ENCODE peak calls at places on chromosome X, in nine cellular contexts. Z, R, Y, X, U, F, M, V and G are unnamed samples.

GRCh38 chrX:25206761-25207160 is 191.0 kb upstream of the ARX start:
- DNase-seq in Z (no peak), R (no peak), Y (no peak), X (no peak), U (no peak), F (no peak), M (no peak), V (peak; percentile 17), G (no peak)

GRCh38 chrX:97547873-97548578 is 664.3 kb downstream of the RPA4 start:
- DNase-seq in Z (no peak), R (no peak), Y (no peak), X (no peak), U (peak; percentile 2), F (no peak), M (no peak), V (peak; percentile 39), G (no peak)

GRCh38 chrX:111168314-111168713 is 72.3 kb downstream of the PAK3 start:
- DNase-seq in Z (no peak), R (no peak), Y (peak; percentile 18), X (no peak), U (no peak), F (no peak), M (no peak), V (peak; percentile 0), G (no peak)

GRCh38 chrX:151722241-151722846 is 6.5 kb downstream of the FATE1 start:
- DNase-seq in Z (peak; percentile 37), R (peak; percentile 35), Y (no peak), X (peak; percentile 48), U (peak; percentile 2), F (no peak), M (no peak), V (no peak), G (no peak)

GRCh38 chrX:149060921-149061320 is 444.2 kb downstream of the IDS start:
- DNase-seq in Z (no peak), R (no peak), Y (no peak), X (no peak), U (no peak), F (no peak), M (no peak), V (no peak), G (no peak)

GRCh38 chrX:39592776-39593175 is 505.0 kb downstream of the BCOR start:
- DNase-seq in Z (no peak), R (no peak), Y (no peak), X (no peak), U (no peak), F (no peak), M (no peak), V (no peak), G (no peak)

GRCh38 chrX:101071585-101071984 is 7.1 kb upstream of the TMEM35A start:
- DNase-seq in Z (no peak), R (no peak), Y (no peak), X (no peak), U (no peak), F (no peak), M (no peak), V (no peak), G (no peak)

GRCh38 chrX:64204252-64204651 is 1.3 kb downstream of the AMER1 start:
- DNase-seq in Z (peak; percentile 76), R (no peak), Y (peak; percentile 14), X (peak; percentile 49), U (no peak), F (peak; percentile 16), M (peak; percentile 11), V (peak; percentile 1), G (no peak)

GRCh38 chrX:121479406-121479805 is 432.0 kb downstream of the GLUD2 start:
- DNase-seq in Z (no peak), R (no peak), Y (no peak), X (no peak), U (no peak), F (no peak), M (no peak), V (no peak), G (no peak)

GRCh38 chrX:39497717-39498265 is 600.0 kb downstream of the BCOR start:
- DNase-seq in Z (no peak), R (peak; percentile 30), Y (no peak), X (no peak), U (no peak), F (no peak), M (no peak), V (no peak), G (no peak)

GRCh38 chrX:49059209-49060191 is 701 bp downstream of the CCDC120 start:
- DNase-seq in Z (no peak), R (no peak), Y (no peak), X (peak; percentile 58), U (no peak), F (no peak), M (no peak), V (no peak), G (no peak)

GRCh38 chrX:137354851-137355250 is 211.1 kb upstream of the ZIC3 start:
- DNase-seq in Z (no peak), R (no peak), Y (no peak), X (no peak), U (no peak), F (no peak), M (no peak), V (no peak), G (no peak)

GRCh38 chrX:137353404-137353803 is 212.5 kb upstream of the ZIC3 start:
- DNase-seq in Z (no peak), R (no peak), Y (no peak), X (no peak), U (no peak), F (no peak), M (no peak), V (no peak), G (no peak)

GRCh38 chrX:137352101-137352660 is 213.7 kb upstream of the ZIC3 start:
- DNase-seq in Z (no peak), R (no peak), Y (no peak), X (no peak), U (no peak), F (no peak), M (no peak), V (no peak), G (no peak)
- H3K4me3 ChIP-seq in Z (no peak overlapping the region), R (no peak overlapping the region), Y (no peak overlapping the region), X (no peak overlapping the region), U (no peak overlapping the region), F (no peak overlapping the region), M (no peak overlapping the region), V (no peak overlapping the region), G (no peak overlapping the region)

GRCh38 chrX:118495061-118495921 is at the start of gene DOCK11:
- DNase-seq in Z (peak; percentile 68), R (peak; percentile 83), Y (peak; percentile 61), X (peak; percentile 71), U (no peak), F (peak; percentile 82), M (peak; percentile 57), V (peak; percentile 76), G (peak; percentile 95)

GRCh38 chrX:118498351-118498750 is 2.7 kb downstream of the DOCK11 start:
- DNase-seq in Z (no peak), R (no peak), Y (no peak), X (no peak), U (no peak), F (no peak), M (no peak), V (no peak), G (no peak)

GRCh38 chrX:118497180-118497814 is 1.7 kb downstream of the DOCK11 start:
- DNase-seq in Z (no peak), R (no peak), Y (no peak), X (no peak), U (no peak), F (no peak), M (no peak), V (no peak), G (no peak)

GRCh38 chrX:118496763-118497079 is 1.1 kb downstream of the DOCK11 start:
- DNase-seq in Z (no peak), R (no peak), Y (no peak), X (no peak), U (no peak), F (no peak), M (no peak), V (no peak), G (no peak)

DNA sequence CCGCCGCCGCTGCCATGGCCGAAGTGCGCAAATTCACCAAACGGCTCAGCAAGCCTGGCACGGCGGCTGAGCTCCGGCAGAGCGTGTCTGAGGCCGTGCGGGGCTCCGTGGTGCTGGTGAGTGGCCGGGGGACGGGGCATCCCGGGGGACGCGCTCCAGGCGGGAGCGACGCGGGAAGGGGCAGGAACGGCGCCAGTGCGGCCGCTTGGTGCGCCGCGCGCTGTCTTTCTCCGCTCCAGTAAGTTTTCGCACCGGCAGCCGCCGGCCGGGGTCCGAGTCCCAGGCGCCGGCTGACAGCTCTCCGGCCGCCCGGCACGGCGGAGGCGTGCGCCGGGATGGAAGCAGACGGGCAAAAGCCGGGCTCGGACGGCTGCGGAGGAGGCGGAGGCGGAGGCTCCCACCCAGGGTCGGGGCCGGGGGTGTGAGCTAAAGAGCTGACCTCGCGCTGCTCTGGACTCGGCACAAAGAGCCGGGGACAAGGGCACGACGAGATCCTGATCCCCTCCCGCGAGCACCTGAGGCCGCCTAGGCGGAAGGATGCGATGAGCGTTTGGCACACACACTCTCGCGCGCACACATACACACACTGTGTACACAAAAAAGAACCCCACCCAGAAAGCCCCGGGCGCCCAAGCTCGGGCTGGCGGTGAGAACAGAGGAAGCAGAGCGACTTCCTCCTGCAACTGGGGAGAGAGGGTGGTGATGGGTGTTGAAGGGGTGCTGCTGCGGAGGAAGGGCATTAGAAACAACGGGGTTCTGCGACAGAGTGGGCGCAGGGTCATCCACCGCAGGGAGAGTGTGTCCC is 545 bp downstream of the DOCK11 start:
- DNase-seq in Z (peak; percentile 38), R (peak; percentile 64), Y (peak; percentile 26), X (peak; percentile 63), U (no peak), F (peak; percentile 34), M (no peak), V (no peak), G (peak; percentile 29)
- TF ChIP-seq POLR2A in Z (no peak), R (peak; percentile 67), Y (no peak), X (peak; percentile 23), U (no peak), F (no peak), M (no peak), V (no peak), G (no peak)

DNA sequence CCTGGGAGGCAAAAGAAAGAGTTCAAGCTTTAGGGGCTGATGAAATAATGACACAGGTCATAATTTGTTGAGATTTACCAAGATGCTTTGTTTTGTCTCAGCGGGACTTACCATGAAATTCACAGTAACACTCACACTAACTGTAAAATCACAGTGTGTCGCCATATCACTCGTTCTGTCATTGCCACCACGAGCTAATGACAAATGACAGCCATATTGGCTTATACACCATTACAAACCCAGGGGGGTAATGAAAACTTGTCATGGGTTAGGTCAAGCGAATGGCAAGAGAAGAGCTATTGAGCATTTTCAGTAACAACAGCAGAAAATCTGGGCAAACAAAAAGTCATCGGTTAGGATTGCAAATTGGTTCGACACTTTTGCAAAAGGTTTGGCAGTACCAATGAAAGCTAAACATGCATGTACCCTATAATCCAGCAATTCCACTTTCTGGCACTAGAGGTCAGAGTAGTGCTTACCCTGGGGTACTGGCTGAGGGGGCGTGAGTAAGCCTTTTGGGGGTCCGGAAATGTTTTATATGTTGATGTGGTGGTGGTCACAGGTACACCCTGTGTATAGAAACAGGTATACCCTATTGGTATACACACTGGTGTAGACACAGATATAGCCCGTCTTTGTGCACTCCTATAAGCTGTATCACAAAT is 83.9 kb upstream of the RAI2 start:
- DNase-seq in Z (no peak), R (no peak), Y (peak; percentile 21), X (no peak), U (no peak), F (no peak), M (no peak), V (no peak), G (no peak)
- TF ChIP-seq CTCF in Z (no peak), R (peak; percentile 16), Y (no peak), X (peak; percentile 29), U (peak; percentile 54), F (no peak), M (no peak), V (peak; percentile 37), G (no peak)

GRCh38 chrX:154429708-154430107 is 1.2 kb downstream of the ATP6AP1 start:
- DNase-seq in Z (no peak), R (no peak), Y (peak; percentile 44), X (no peak), U (no peak), F (no peak), M (no peak), V (no peak), G (no peak)
- H3K4me3 ChIP-seq in Z (no peak overlapping the region), R (peak overlapping the region; percentile 75), Y (no peak overlapping the region), X (no peak overlapping the region), U (peak overlapping the region; percentile 69), F (no peak overlapping the region), M (peak overlapping the region; percentile 66), V (no peak overlapping the region), G (no peak overlapping the region)